ENCODE peak calls at places on chromosomes 12 and 14, in eight cellular contexts. One of them, this sample, is unnamed.

GRCh38 chr12:70255311-70255710 is 12.1 kb downstream of the CNOT2 start:
- DNase-seq in gastrocnemius medialis: no peak
- DNase-seq in heart right ventricle: no peak
- DNase-seq in tibial artery: no peak
- DNase-seq in fibroblast of lung: peak; percentile 46
- DNase-seq in breast epithelium: no peak
- DNase-seq in ovary: no peak
- DNase-seq in right atrium auricular region: no peak
- DNase-seq in this sample: no peak

GRCh38 chr12:132614029-132614428 is 3.6 kb upstream of the LRCOL1 start:
- DNase-seq in fibroblast of lung: no peak
- DNase-seq in ovary: no peak
- DNase-seq in heart right ventricle: no peak
- DNase-seq in tibial artery: no peak
- DNase-seq in gastrocnemius medialis: no peak
- DNase-seq in breast epithelium: no peak
- DNase-seq in right atrium auricular region: no peak
- DNase-seq in this sample: no peak

GRCh38 chr12:32305163-32305562 is 94.2 kb upstream of the FGD4 start:
- DNase-seq in ovary: no peak
- DNase-seq in right atrium auricular region: no peak
- DNase-seq in heart right ventricle: no peak
- DNase-seq in fibroblast of lung: peak; percentile 61
- DNase-seq in tibial artery: no peak
- DNase-seq in gastrocnemius medialis: no peak
- DNase-seq in breast epithelium: no peak
- DNase-seq in this sample: peak; percentile 25

GRCh38 chr12:29216797-29217583 is 67.9 kb downstream of the FAR2 start:
- DNase-seq in breast epithelium: no peak
- DNase-seq in tibial artery: no peak
- DNase-seq in right atrium auricular region: no peak
- DNase-seq in ovary: no peak
- DNase-seq in heart right ventricle: no peak
- DNase-seq in fibroblast of lung: no peak
- DNase-seq in gastrocnemius medialis: no peak
- DNase-seq in this sample: no peak

GRCh38 chr12:67019070-67019469 is 250.1 kb upstream of the CAND1 start:
- DNase-seq in ovary: no peak
- DNase-seq in gastrocnemius medialis: no peak
- DNase-seq in tibial artery: no peak
- DNase-seq in breast epithelium: no peak
- DNase-seq in heart right ventricle: no peak
- DNase-seq in fibroblast of lung: no peak
- DNase-seq in right atrium auricular region: no peak
- DNase-seq in this sample: no peak

GRCh38 chr12:75364918-75365317 is 26.0 kb upstream of the GLIPR1L2 start:
- DNase-seq in gastrocnemius medialis: peak; percentile 12
- DNase-seq in breast epithelium: no peak
- DNase-seq in fibroblast of lung: peak; percentile 70
- DNase-seq in heart right ventricle: no peak
- DNase-seq in tibial artery: no peak
- DNase-seq in ovary: no peak
- DNase-seq in right atrium auricular region: no peak
- DNase-seq in this sample: no peak

GRCh38 chr12:104578453-104578852 is 121.7 kb downstream of the CHST11 start:
- DNase-seq in tibial artery: no peak
- DNase-seq in fibroblast of lung: peak; percentile 48
- DNase-seq in gastrocnemius medialis: no peak
- DNase-seq in right atrium auricular region: no peak
- DNase-seq in heart right ventricle: no peak
- DNase-seq in ovary: no peak
- DNase-seq in breast epithelium: no peak
- DNase-seq in this sample: no peak

GRCh38 chr12:48159976-48160525 is 2.7 kb upstream of the ASB8 start:
- DNase-seq in tibial artery: no peak
- DNase-seq in right atrium auricular region: no peak
- DNase-seq in heart right ventricle: no peak
- DNase-seq in breast epithelium: no peak
- DNase-seq in gastrocnemius medialis: no peak
- DNase-seq in ovary: no peak
- DNase-seq in fibroblast of lung: no peak
- DNase-seq in this sample: no peak

GRCh38 chr12:55963760-55964159 is 2.1 kb downstream of the PMEL start:
- DNase-seq in right atrium auricular region: no peak
- DNase-seq in fibroblast of lung: no peak
- DNase-seq in breast epithelium: no peak
- DNase-seq in heart right ventricle: no peak
- DNase-seq in tibial artery: no peak
- DNase-seq in gastrocnemius medialis: no peak
- DNase-seq in ovary: no peak
- DNase-seq in this sample: no peak

GRCh38 chr12:46303039-46303666 is 34.3 kb upstream of the SLC38A1 start:
- DNase-seq in fibroblast of lung: peak; percentile 57
- DNase-seq in ovary: no peak
- DNase-seq in tibial artery: no peak
- DNase-seq in breast epithelium: no peak
- DNase-seq in heart right ventricle: no peak
- DNase-seq in right atrium auricular region: no peak
- DNase-seq in gastrocnemius medialis: no peak
- DNase-seq in this sample: peak; percentile 41

GRCh38 chr14:104723651-104724406 is at the start of gene ADSS1:
- DNase-seq in heart right ventricle: peak; percentile 83
- DNase-seq in ovary: peak; percentile 36
- DNase-seq in gastrocnemius medialis: peak; percentile 58
- DNase-seq in breast epithelium: no peak
- DNase-seq in tibial artery: peak; percentile 60
- DNase-seq in fibroblast of lung: peak; percentile 39
- DNase-seq in right atrium auricular region: no peak
- DNase-seq in this sample: peak; percentile 40

GRCh38 chr14:63180017-63180416 is 24.2 kb upstream of the RHOJ start:
- DNase-seq in right atrium auricular region: no peak
- DNase-seq in ovary: no peak
- DNase-seq in heart right ventricle: peak; percentile 54
- DNase-seq in tibial artery: no peak
- DNase-seq in gastrocnemius medialis: no peak
- DNase-seq in fibroblast of lung: peak; percentile 63
- DNase-seq in breast epithelium: no peak
- DNase-seq in this sample: peak; percentile 29

GRCh38 chr14:63178912-63179311 is 25.3 kb upstream of the RHOJ start:
- DNase-seq in gastrocnemius medialis: no peak
- DNase-seq in right atrium auricular region: no peak
- DNase-seq in heart right ventricle: no peak
- DNase-seq in tibial artery: no peak
- DNase-seq in breast epithelium: peak; percentile 33
- DNase-seq in fibroblast of lung: no peak
- DNase-seq in ovary: no peak
- DNase-seq in this sample: no peak

GRCh38 chr14:63175531-63175930 is 28.7 kb upstream of the RHOJ start:
- DNase-seq in ovary: no peak
- DNase-seq in gastrocnemius medialis: no peak
- DNase-seq in heart right ventricle: no peak
- DNase-seq in breast epithelium: no peak
- DNase-seq in right atrium auricular region: no peak
- DNase-seq in tibial artery: no peak
- DNase-seq in fibroblast of lung: no peak
- DNase-seq in this sample: no peak

GRCh38 chr14:63179383-63179782 is 24.9 kb upstream of the RHOJ start:
- DNase-seq in ovary: no peak
- DNase-seq in right atrium auricular region: no peak
- DNase-seq in fibroblast of lung: no peak
- DNase-seq in breast epithelium: no peak
- DNase-seq in gastrocnemius medialis: no peak
- DNase-seq in tibial artery: no peak
- DNase-seq in heart right ventricle: no peak
- DNase-seq in this sample: no peak

GRCh38 chr14:63174760-63175191 is 29.5 kb upstream of the RHOJ start:
- DNase-seq in right atrium auricular region: no peak
- DNase-seq in gastrocnemius medialis: no peak
- DNase-seq in ovary: no peak
- DNase-seq in breast epithelium: no peak
- DNase-seq in fibroblast of lung: peak; percentile 77
- DNase-seq in heart right ventricle: no peak
- DNase-seq in tibial artery: no peak
- DNase-seq in this sample: no peak
- H3K27ac ChIP-seq in right atrium auricular region: no peak overlapping the region
- H3K27ac ChIP-seq in gastrocnemius medialis: no peak overlapping the region
- H3K27ac ChIP-seq in ovary: no peak overlapping the region
- H3K27ac ChIP-seq in breast epithelium: no peak overlapping the region
- H3K27ac ChIP-seq in fibroblast of lung: no peak overlapping the region
- H3K27ac ChIP-seq in heart right ventricle: peak overlapping the region; percentile 2
- H3K27ac ChIP-seq in tibial artery: no peak overlapping the region
- H3K27ac ChIP-seq in this sample: no peak overlapping the region

GRCh38 chr14:25837431-25837950 is 760.3 kb downstream of the NOVA1 start:
- DNase-seq in fibroblast of lung: no peak
- DNase-seq in gastrocnemius medialis: no peak
- DNase-seq in breast epithelium: no peak
- DNase-seq in right atrium auricular region: no peak
- DNase-seq in tibial artery: no peak
- DNase-seq in heart right ventricle: no peak
- DNase-seq in ovary: no peak
- DNase-seq in this sample: no peak

GRCh38 chr14:25828562-25828961 is 769.3 kb downstream of the NOVA1 start:
- DNase-seq in breast epithelium: no peak
- DNase-seq in gastrocnemius medialis: no peak
- DNase-seq in right atrium auricular region: no peak
- DNase-seq in fibroblast of lung: no peak
- DNase-seq in tibial artery: no peak
- DNase-seq in heart right ventricle: no peak
- DNase-seq in ovary: no peak
- DNase-seq in this sample: no peak

GRCh38 chr14:25836647-25837046 is 761.2 kb downstream of the NOVA1 start:
- DNase-seq in right atrium auricular region: no peak
- DNase-seq in tibial artery: no peak
- DNase-seq in gastrocnemius medialis: no peak
- DNase-seq in fibroblast of lung: no peak
- DNase-seq in heart right ventricle: no peak
- DNase-seq in breast epithelium: no peak
- DNase-seq in ovary: no peak
- DNase-seq in this sample: no peak

DNA sequence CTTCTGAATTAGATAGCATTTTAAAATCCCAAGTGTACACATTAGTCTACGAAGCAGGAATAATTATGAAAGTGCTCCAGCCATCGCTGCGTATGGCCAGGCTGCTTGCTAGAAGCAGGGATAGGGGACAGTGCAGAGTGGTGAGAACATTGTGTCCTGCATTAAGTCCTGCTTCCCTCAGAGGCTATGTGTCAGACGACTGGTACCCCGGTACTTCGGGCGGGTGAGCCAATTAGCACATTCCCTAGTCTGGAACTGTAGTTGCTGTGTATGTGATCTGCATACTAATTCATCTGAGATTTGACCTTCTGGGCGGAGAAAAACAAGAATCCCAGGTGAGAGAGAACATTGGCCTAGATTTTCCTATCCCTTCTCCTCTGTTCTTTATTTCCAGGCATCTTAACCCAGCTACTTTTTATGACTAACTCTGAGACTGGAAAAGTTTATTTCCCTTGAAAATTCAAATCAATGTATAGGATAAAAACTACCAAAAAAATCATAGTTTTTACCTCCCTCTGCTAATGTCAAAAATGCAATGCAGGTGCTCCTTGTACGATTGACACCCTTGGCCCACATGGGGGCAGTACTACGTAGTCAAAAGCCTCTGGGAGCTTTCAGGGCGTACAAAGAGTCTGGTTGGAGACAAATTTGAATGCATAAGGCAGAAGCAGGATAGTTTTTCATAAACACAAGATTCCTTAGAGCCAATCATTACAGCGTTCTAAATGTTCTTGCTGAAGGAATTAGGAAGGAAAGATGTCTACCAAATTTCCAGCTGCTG is 764.3 kb downstream of the NOVA1 start:
- DNase-seq in ovary: no peak
- DNase-seq in gastrocnemius medialis: no peak
- DNase-seq in breast epithelium: peak; percentile 18
- DNase-seq in tibial artery: no peak
- DNase-seq in heart right ventricle: no peak
- DNase-seq in right atrium auricular region: no peak
- DNase-seq in fibroblast of lung: peak; percentile 42
- DNase-seq in this sample: no peak
- TF ChIP-seq CTCF in ovary: no peak
- TF ChIP-seq CTCF in gastrocnemius medialis: no peak
- TF ChIP-seq CTCF in breast epithelium: peak; percentile 55
- TF ChIP-seq CTCF in tibial artery: no peak
- TF ChIP-seq CTCF in heart right ventricle: no peak
- TF ChIP-seq CTCF in right atrium auricular region: no peak
- TF ChIP-seq CTCF in fibroblast of lung: no peak
- TF ChIP-seq CTCF in this sample: peak; percentile 31

DNA sequence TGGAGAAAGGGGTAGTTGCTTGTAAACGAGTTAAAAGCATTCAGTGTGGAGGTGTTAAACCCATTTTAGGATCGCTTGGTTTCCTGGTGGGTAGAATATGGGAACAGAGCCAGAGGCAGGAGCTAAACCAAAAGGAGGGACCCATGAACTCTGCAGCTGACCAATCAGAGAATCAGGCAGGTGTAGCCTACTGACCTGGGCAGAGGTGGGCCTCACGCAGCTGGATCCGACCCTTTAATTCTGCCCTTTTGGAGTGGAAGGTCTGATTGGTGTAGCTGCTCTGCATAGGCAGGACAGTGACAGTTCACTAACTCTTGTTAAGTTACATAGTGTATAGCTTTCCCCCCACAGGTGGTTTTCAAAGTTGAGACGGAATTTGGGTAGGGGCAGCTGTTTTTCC is 63.7 kb downstream of the GNS start:
- DNase-seq in ovary: no peak
- DNase-seq in tibial artery: no peak
- DNase-seq in breast epithelium: no peak
- DNase-seq in fibroblast of lung: no peak
- DNase-seq in right atrium auricular region: no peak
- DNase-seq in gastrocnemius medialis: no peak
- DNase-seq in heart right ventricle: no peak
- DNase-seq in this sample: no peak
- H3K4me1 ChIP-seq in ovary: no peaks in the 10 kb centered on the region
- H3K4me1 ChIP-seq in tibial artery: peaks cover 25% of the 10 kb centered on the region
- H3K4me1 ChIP-seq in breast epithelium: no peaks in the 10 kb centered on the region
- H3K4me1 ChIP-seq in fibroblast of lung: no peaks in the 10 kb centered on the region
- H3K4me1 ChIP-seq in right atrium auricular region: no peaks in the 10 kb centered on the region
- H3K4me1 ChIP-seq in gastrocnemius medialis: peaks cover 12% of the 10 kb centered on the region
- H3K4me1 ChIP-seq in heart right ventricle: peaks cover 8% of the 10 kb centered on the region
- H3K4me1 ChIP-seq in this sample: peaks cover 4% of the 10 kb centered on the region

DNA sequence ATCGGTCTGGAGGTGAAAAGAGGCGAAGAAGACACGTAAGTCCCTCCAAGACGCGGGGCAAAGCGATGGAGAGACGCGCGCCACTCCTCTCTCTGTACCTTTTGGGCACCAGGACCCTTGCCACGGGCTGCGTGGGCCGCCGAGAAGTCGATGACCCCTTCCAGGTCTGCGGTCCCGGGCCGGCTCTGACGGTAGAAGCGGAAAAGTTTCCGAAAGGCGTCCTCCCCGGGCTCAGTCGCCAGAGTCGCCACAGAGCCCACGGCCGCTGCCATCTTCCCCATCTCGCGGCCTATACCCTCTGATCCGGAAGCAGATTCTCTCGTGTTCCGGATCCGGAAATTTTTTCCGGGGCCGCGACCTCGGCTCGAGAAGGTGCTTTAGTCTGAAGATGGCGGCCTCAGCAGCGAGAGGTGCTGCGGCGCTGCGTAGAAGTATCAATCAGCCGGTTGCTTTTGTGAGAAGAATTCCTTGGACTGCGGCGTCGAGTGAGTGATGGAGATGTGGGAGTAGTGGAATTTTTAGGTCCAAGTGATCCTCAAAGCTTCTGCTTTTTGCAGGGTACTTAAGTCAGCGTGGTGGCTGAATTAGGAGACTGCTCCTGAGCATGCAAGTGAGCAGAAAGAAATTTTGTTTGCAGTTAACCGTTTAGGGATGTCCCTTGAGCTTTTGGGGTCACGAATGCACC is at the start of the genes ALKBH1 and SLIRP:
- DNase-seq in heart right ventricle: peak; percentile 84
- DNase-seq in gastrocnemius medialis: peak; percentile 81
- DNase-seq in breast epithelium: peak; percentile 81
- DNase-seq in right atrium auricular region: peak; percentile 86
- DNase-seq in ovary: peak; percentile 83
- DNase-seq in tibial artery: peak; percentile 90
- DNase-seq in fibroblast of lung: peak; percentile 80
- DNase-seq in this sample: peak; percentile 78
- H3K27ac ChIP-seq in heart right ventricle: peak within 1 kb of the TSS; percentile 74
- H3K27ac ChIP-seq in gastrocnemius medialis: peak within 1 kb of the TSS; percentile 78
- H3K27ac ChIP-seq in breast epithelium: peak within 1 kb of the TSS; percentile 62
- H3K27ac ChIP-seq in right atrium auricular region: peak within 1 kb of the TSS; percentile 79
- H3K27ac ChIP-seq in ovary: no peak within 1 kb of the TSS
- H3K27ac ChIP-seq in tibial artery: peak within 1 kb of the TSS; percentile 55
- H3K27ac ChIP-seq in fibroblast of lung: peak within 1 kb of the TSS; percentile 70
- H3K27ac ChIP-seq in this sample: peak within 1 kb of the TSS; percentile 63